ENCODE peak calls at places on chromosomes 2 and 18, in five cellular contexts. P is lung, S is mammary epithelial cell, J is aorta, Z is lower leg skin. H is an unnamed sample.

GRCh38 chr18:7329036-7329435 is 98.1 kb downstream of the LRRC30 start:
- DNase-seq in J (no peak), P (no peak), Z (no peak), S (peak; percentile 56), H (no peak)

GRCh38 chr18:63290456-63291200 is 28.9 kb downstream of the BCL2 start:
- DNase-seq in J (no peak), S (no peak), P (no peak), Z (no peak), H (no peak)

GRCh38 chr2:120880381-120880780 is 144.7 kb downstream of the GLI2 start:
- DNase-seq in P (no peak), Z (no peak), J (peak; percentile 27), S (no peak), H (no peak)

GRCh38 chr18:74137920-74138538 is 9.6 kb downstream of the FBXO15 start:
- DNase-seq in J (no peak), S (no peak), P (no peak), Z (no peak), H (no peak)

GRCh38 chr2:68512352-68512751 is 45.0 kb downstream of the APLF start:
- DNase-seq in S (no peak), J (no peak), P (no peak), Z (no peak), H (no peak)

GRCh38 chr2:181570833-181571661 is 85.9 kb downstream of the CERKL start:
- DNase-seq in Z (no peak), S (no peak), J (no peak), P (no peak), H (no peak)

GRCh38 chr2:181146171-181146570 is 165.8 kb downstream of the UBE2E3 start:
- DNase-seq in Z (no peak), S (peak; percentile 12), P (no peak), J (no peak), H (no peak)

GRCh38 chr2:239348563-239349447 is 52.0 kb downstream of the HDAC4 start:
- DNase-seq in S (peak; percentile 19), J (no peak), Z (no peak), P (no peak), H (no peak)

GRCh38 chr2:137721733-137722132 is 242.5 kb upstream of the HNMT start:
- DNase-seq in S (no peak), J (no peak), P (no peak), Z (no peak), H (no peak)

GRCh38 chr2:140384946-140385345 is 1604.8 kb upstream of the NXPH2 start:
- DNase-seq in P (no peak), J (peak; percentile 33), S (no peak), Z (no peak), H (no peak)

GRCh38 chr2:9952856-9953503 is 1.5 kb downstream of the GRHL1 start:
- DNase-seq in P (no peak), S (no peak), J (no peak), Z (no peak), H (no peak)

GRCh38 chr2:23607925-23608324 is 222.9 kb downstream of the KLHL29 start:
- DNase-seq in J (no peak), Z (no peak), P (no peak), S (no peak), H (no peak)

GRCh38 chr18:50456285-50456684 is 81.4 kb downstream of the SKA1 start:
- DNase-seq in P (no peak), Z (no peak), S (no peak), J (no peak), H (no peak)

GRCh38 chr2:240252191-240252871 is 111.9 kb upstream of the OTOS start:
- DNase-seq in J (peak; percentile 72), S (no peak), P (peak; percentile 28), Z (no peak), H (no peak)

GRCh38 chr18:58335223-58335622 is 291.2 kb downstream of the NEDD4L start:
- DNase-seq in S (no peak), P (no peak), J (no peak), Z (no peak), H (no peak)

GRCh38 chr2:76556054-76556453 is 845.3 kb upstream of the GCFC2 start:
- DNase-seq in Z (no peak), S (no peak), J (no peak), P (no peak), H (no peak)

GRCh38 chr18:77554061-77554460 is 304.4 kb downstream of the GALR1 start:
- DNase-seq in P (no peak), S (no peak), J (no peak), Z (no peak), H (no peak)

GRCh38 chr2:145344076-145344724 is 824.3 kb upstream of the ZEB2 start:
- DNase-seq in P (no peak), S (peak; percentile 16), J (no peak), Z (no peak), H (no peak)

GRCh38 chr2:94870392-94871225 is 621 bp upstream of the TEKT4 start:
- DNase-seq in S (no peak), J (peak; percentile 71), Z (no peak), P (peak; percentile 28), H (no peak)

GRCh38 chr2:215003001-215003400 is 135.4 kb downstream of the ABCA12 start:
- DNase-seq in P (no peak), J (no peak), S (no peak), Z (no peak), H (no peak)

GRCh38 chr2:44778221-44778654 is 163.3 kb upstream of the SIX3 start:
- DNase-seq in S (no peak), Z (no peak), P (no peak), J (no peak), H (no peak)

GRCh38 chr2:38274286-38275276 is 102.5 kb downstream of the ATL2 start:
- DNase-seq in P (peak; percentile 45), Z (peak; percentile 50), J (no peak), S (peak; percentile 58), H (peak; percentile 49)

GRCh38 chr18:56647071-56647470 is 4.1 kb upstream of the WDR7 start:
- DNase-seq in Z (no peak), J (no peak), P (no peak), S (no peak), H (no peak)

GRCh38 chr2:138183700-138184099 is 219.4 kb downstream of the HNMT start:
- DNase-seq in J (no peak), Z (no peak), S (no peak), P (no peak), H (no peak)

GRCh38 chr2:62209427-62209991 is 13.6 kb downstream of the B3GNT2 start:
- DNase-seq in S (no peak), Z (no peak), P (no peak), J (no peak), H (no peak)

GRCh38 chr2:40363631-40364030 is 88.3 kb downstream of the SLC8A1 start:
- DNase-seq in Z (no peak), J (no peak), S (no peak), P (no peak), H (no peak)

GRCh38 chr2:23916727-23917458 is 10.0 kb downstream of the ATAD2B start:
- DNase-seq in J (no peak), P (no peak), S (no peak), Z (no peak), H (no peak)

GRCh38 chr2:177611310-177611886 is 218.8 kb downstream of the AGPS start:
- DNase-seq in J (no peak), P (no peak), S (no peak), Z (no peak), H (no peak)

GRCh38 chr2:131036269-131036668 is 57.0 kb downstream of the FAM168B start:
- DNase-seq in J (no peak), S (no peak), Z (peak; percentile 12), P (no peak), H (no peak)

GRCh38 chr2:131035112-131035825 is 58.0 kb downstream of the FAM168B start:
- DNase-seq in P (no peak), J (no peak), S (no peak), Z (no peak), H (no peak)

GRCh38 chr2:131034122-131035051 is 58.9 kb downstream of the FAM168B start:
- DNase-seq in Z (no peak), S (peak; percentile 19), P (no peak), J (peak; percentile 79), H (no peak)

GRCh38 chr2:131036696-131037397 is 56.4 kb downstream of the FAM168B start:
- DNase-seq in Z (peak; percentile 11), J (no peak), P (no peak), S (no peak), H (no peak)

DNA sequence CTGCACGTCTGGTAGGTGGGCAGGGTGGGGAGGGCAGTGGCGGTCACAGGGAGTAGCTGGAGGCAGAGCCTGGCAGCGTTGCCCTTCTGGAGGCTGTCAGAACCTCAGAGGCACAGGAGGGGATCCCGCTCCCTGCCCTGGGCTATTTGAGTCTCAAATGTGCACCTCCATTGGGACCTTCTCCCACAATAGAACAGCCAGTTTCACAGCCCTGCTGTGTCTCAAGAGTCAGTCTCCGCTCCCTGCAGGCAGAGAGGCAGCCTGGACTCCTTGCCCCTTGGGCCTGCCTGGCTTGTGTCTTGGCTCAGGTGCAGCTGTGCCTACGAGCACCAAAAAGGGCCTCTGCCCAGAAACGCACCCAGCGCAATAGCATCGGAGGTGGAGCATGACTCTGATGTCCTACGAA is 57.4 kb downstream of the FAM168B start:
- DNase-seq in S (no peak), Z (no peak), P (no peak), J (no peak), H (no peak)
- H3K4me3 ChIP-seq in S (no peak overlapping the region), Z (no peak overlapping the region), P (no peak overlapping the region), J (no peak overlapping the region), H (peak overlapping the region; percentile 51)

GRCh38 chr2:167862296-167862695 is 385.1 kb downstream of the STK39 start:
- DNase-seq in Z (no peak), J (no peak), S (no peak), P (no peak), H (no peak)
- H3K4me3 ChIP-seq in Z (no peak overlapping the region), J (no peak overlapping the region), S (no peak overlapping the region), P (no peak overlapping the region), H (no peak overlapping the region)

DNA sequence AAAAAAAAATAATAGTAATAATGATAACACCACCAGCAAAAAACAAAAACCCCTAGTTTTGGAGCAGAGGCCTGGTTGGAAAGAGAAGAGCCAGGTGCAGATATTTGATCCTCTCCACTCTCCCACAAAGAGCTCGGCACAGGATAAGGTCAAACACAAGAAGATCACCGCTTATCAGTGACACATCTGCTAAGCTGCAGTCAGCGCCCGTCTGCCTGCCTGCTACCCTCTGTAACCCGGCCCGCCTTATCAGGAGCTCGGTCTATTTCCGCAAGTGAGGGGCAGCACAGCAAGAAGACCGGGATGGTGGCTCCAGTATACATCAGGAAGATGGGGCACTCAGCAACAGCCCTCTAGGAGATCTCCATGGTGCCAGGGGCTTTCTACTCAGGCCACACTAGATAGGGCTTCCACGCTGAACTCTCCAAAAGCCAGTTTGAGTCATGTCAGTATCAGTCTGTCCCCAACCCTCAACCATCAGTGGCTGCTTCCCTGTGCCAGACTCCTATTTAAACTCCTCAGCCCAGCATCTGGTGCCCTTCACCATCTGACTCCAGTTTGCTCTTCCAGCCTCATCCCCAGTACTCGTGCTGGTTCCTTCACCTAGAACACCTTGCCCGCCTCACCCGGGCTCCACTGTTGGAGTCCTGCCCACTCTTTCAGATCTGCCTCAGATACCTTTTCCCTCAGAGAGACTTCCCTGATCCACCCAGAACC is 67.3 kb upstream of the PPP1CB start:
- DNase-seq in P (no peak), S (no peak), J (no peak), Z (no peak), H (no peak)
- H3K4me3 ChIP-seq in P (no peak overlapping the region), S (no peak overlapping the region), J (no peak overlapping the region), Z (no peak overlapping the region), H (no peak overlapping the region)

DNA sequence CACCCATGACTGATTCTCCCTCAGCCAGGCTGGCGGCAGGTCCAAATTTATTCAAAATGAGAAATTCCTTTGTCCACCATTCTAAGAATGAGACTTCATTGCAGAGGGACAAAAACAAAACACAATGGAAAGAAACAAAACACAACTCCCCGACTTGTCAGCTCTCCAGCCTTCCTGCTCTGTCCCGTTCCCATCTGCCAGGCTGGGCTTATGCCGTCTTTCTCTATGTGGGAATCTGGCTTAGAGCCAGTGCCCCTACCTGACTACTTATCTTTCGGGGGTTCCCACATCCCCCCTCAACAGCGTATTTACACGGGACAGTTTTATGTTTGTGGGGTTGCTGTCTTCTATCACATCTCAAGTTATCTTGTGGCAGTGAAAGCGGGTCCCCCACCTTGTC is 13.8 kb downstream of the CELF4 start:
- DNase-seq in S (no peak), J (no peak), P (no peak), Z (no peak), H (no peak)
- H3K4me3 ChIP-seq in S (no peak overlapping the region), J (no peak overlapping the region), P (no peak overlapping the region), Z (no peak overlapping the region), H (no peak overlapping the region)

H was measured in skeletal muscle cell.